ENCODE peak calls at places on chromosomes 11 and 22, in six cellular contexts. One of them, this sample, is unnamed.

GRCh38 chr11:23991140-23991539 is 505.7 kb upstream of the LUZP2 start:
- DNase-seq in CD8-positive, alpha-beta T cell: no peak
- DNase-seq in esophagus muscularis mucosa: no peak
- DNase-seq in WTC11: no peak
- DNase-seq in mesothelial cell of epicardium: no peak
- DNase-seq in AG04450: peak; percentile 73
- DNase-seq in this sample: no peak

GRCh38 chr11:72743321-72744221 is 8.6 kb downstream of the ARAP1 start:
- DNase-seq in CD8-positive, alpha-beta T cell: no peak
- DNase-seq in esophagus muscularis mucosa: no peak
- DNase-seq in WTC11: no peak
- DNase-seq in mesothelial cell of epicardium: no peak
- DNase-seq in AG04450: no peak
- DNase-seq in this sample: no peak

GRCh38 chr11:726278-726915 is 20.4 kb downstream of the EPS8L2 start:
- DNase-seq in CD8-positive, alpha-beta T cell: peak; percentile 57
- DNase-seq in esophagus muscularis mucosa: no peak
- DNase-seq in WTC11: peak; percentile 65
- DNase-seq in mesothelial cell of epicardium: no peak
- DNase-seq in AG04450: no peak
- DNase-seq in this sample: peak; percentile 89

GRCh38 chr11:2093575-2094353 is 45.4 kb downstream of the IGF2 start:
- DNase-seq in CD8-positive, alpha-beta T cell: no peak
- DNase-seq in esophagus muscularis mucosa: no peak
- DNase-seq in WTC11: no peak
- DNase-seq in mesothelial cell of epicardium: no peak
- DNase-seq in AG04450: no peak
- DNase-seq in this sample: no peak

GRCh38 chr11:65503923-65504670 is 5.3 kb downstream of the MALAT1 start:
- DNase-seq in CD8-positive, alpha-beta T cell: no peak
- DNase-seq in esophagus muscularis mucosa: no peak
- DNase-seq in WTC11: no peak
- DNase-seq in mesothelial cell of epicardium: no peak
- DNase-seq in AG04450: no peak
- DNase-seq in this sample: no peak

GRCh38 chr22:35218079-35218478 is 39.2 kb upstream of the HMGXB4 start:
- DNase-seq in CD8-positive, alpha-beta T cell: no peak
- DNase-seq in esophagus muscularis mucosa: no peak
- DNase-seq in WTC11: no peak
- DNase-seq in mesothelial cell of epicardium: no peak
- DNase-seq in AG04450: no peak
- DNase-seq in this sample: no peak

GRCh38 chr11:2085251-2086066 is 53.7 kb downstream of the IGF2 start:
- DNase-seq in CD8-positive, alpha-beta T cell: peak; percentile 3
- DNase-seq in esophagus muscularis mucosa: peak; percentile 66
- DNase-seq in WTC11: no peak
- DNase-seq in mesothelial cell of epicardium: peak; percentile 24
- DNase-seq in AG04450: no peak
- DNase-seq in this sample: no peak

GRCh38 chr11:77801477-77801876 is 19.0 kb downstream of the RSF1 start:
- DNase-seq in CD8-positive, alpha-beta T cell: no peak
- DNase-seq in esophagus muscularis mucosa: no peak
- DNase-seq in WTC11: no peak
- DNase-seq in mesothelial cell of epicardium: no peak
- DNase-seq in AG04450: no peak
- DNase-seq in this sample: no peak

GRCh38 chr11:33383075-33383919 is 126.1 kb downstream of the HIPK3 start:
- DNase-seq in CD8-positive, alpha-beta T cell: no peak
- DNase-seq in esophagus muscularis mucosa: no peak
- DNase-seq in WTC11: no peak
- DNase-seq in mesothelial cell of epicardium: no peak
- DNase-seq in AG04450: no peak
- DNase-seq in this sample: no peak

DNA sequence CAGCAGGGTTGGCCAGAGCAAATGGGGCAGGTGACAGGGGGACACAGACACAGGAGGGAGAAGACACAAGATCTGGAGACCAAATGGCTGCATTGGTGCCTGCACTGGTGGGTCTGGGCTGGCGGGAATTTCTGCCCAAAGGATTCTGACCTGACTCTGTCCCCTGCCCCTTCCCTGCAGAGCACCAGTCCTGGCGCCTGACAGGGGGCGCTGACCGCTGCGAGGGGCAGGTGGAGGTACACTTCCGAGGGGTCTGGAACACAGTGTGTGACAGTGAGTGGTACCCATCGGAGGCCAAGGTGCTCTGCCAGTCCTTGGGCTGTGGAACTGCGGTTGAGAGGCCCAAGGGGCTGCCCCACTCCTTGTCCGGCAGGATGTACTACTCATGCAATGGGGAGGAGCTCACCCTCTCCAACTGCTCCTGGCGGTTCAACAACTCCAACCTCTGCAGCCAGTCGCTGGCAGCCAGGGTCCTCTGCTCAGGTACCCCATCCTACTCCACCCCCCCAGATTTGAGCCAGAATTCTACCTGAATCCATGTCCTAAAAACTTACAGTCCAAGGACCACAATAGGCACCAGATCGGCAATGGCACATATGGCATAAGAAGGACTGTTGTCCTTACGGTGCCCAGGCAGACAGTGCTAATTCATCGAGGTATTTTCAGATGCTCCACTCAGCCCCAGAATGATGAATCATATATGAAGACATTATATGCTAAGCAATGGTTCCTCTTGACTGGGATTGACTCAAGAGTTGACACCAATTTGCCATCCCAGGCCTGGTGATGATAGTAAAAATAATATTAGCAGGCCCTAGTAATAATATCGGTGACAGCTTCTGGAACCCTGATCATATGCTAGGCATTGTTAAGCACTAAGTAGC is 38.2 kb downstream of the CD6 start:
- DNase-seq in CD8-positive, alpha-beta T cell: no peak
- DNase-seq in esophagus muscularis mucosa: no peak
- DNase-seq in WTC11: no peak
- DNase-seq in mesothelial cell of epicardium: no peak
- DNase-seq in AG04450: no peak
- DNase-seq in this sample: no peak
- TF ChIP-seq CTCF in CD8-positive, alpha-beta T cell: no peak
- TF ChIP-seq CTCF in esophagus muscularis mucosa: no peak
- TF ChIP-seq CTCF in WTC11: no peak
- TF ChIP-seq CTCF in mesothelial cell of epicardium: no peak
- TF ChIP-seq CTCF in AG04450: no peak
- TF ChIP-seq CTCF in this sample: no peak

GRCh38 chr11:70531281-70532065 is 133.1 kb downstream of the CTTN start:
- DNase-seq in CD8-positive, alpha-beta T cell: no peak
- DNase-seq in esophagus muscularis mucosa: no peak
- DNase-seq in WTC11: no peak
- DNase-seq in mesothelial cell of epicardium: no peak
- DNase-seq in AG04450: no peak
- DNase-seq in this sample: no peak
- TF ChIP-seq CTCF in CD8-positive, alpha-beta T cell: no peak
- TF ChIP-seq CTCF in esophagus muscularis mucosa: no peak
- TF ChIP-seq CTCF in WTC11: no peak
- TF ChIP-seq CTCF in mesothelial cell of epicardium: no peak
- TF ChIP-seq CTCF in AG04450: no peak
- TF ChIP-seq CTCF in this sample: no peak

DNA sequence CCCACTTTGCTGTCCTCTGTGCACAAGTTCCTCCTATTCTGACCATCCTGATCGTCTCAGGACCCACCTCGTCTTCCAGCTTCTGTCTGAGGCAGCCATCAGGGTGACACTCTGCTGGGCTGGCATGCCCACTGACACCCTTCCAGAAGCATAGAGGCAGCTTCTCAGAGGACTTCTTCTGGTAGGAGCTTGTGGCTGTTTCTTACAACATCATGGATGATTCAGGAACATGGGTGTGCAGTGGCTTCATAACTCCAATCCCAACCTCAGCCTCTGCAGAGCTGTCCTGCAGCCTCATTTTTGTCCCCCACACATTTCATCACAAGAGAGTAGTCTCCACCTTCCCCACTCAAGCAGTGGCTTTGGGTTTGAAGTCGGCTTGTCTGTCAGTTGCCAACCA is 20.9 kb upstream of the CTR9 start:
- DNase-seq in CD8-positive, alpha-beta T cell: no peak
- DNase-seq in esophagus muscularis mucosa: no peak
- DNase-seq in WTC11: no peak
- DNase-seq in mesothelial cell of epicardium: no peak
- DNase-seq in AG04450: no peak
- DNase-seq in this sample: no peak
- TF ChIP-seq CTCF in CD8-positive, alpha-beta T cell: no peak
- TF ChIP-seq CTCF in esophagus muscularis mucosa: no peak
- TF ChIP-seq CTCF in WTC11: no peak
- TF ChIP-seq CTCF in mesothelial cell of epicardium: no peak
- TF ChIP-seq CTCF in AG04450: no peak
- TF ChIP-seq CTCF in this sample: no peak

GRCh38 chr11:93543292-93543977 is at the start of gene SMCO4:
- DNase-seq in CD8-positive, alpha-beta T cell: peak; percentile 55
- DNase-seq in esophagus muscularis mucosa: no peak
- DNase-seq in WTC11: peak; percentile 90
- DNase-seq in mesothelial cell of epicardium: peak; percentile 85
- DNase-seq in AG04450: no peak
- DNase-seq in this sample: peak; percentile 91
- TF ChIP-seq CTCF in CD8-positive, alpha-beta T cell: peak; percentile 44
- TF ChIP-seq CTCF in esophagus muscularis mucosa: peak; percentile 83
- TF ChIP-seq CTCF in WTC11: peak; percentile 27
- TF ChIP-seq CTCF in mesothelial cell of epicardium: peak; percentile 53
- TF ChIP-seq CTCF in AG04450: peak; percentile 68
- TF ChIP-seq CTCF in this sample: peak; percentile 77

GRCh38 chr11:123188508-123189165 is 6.4 kb downstream of the CLMP start:
- DNase-seq in CD8-positive, alpha-beta T cell: no peak
- DNase-seq in esophagus muscularis mucosa: no peak
- DNase-seq in WTC11: no peak
- DNase-seq in mesothelial cell of epicardium: no peak
- DNase-seq in AG04450: peak; percentile 91
- DNase-seq in this sample: no peak
- TF ChIP-seq CTCF in CD8-positive, alpha-beta T cell: no peak
- TF ChIP-seq CTCF in esophagus muscularis mucosa: peak; percentile 34
- TF ChIP-seq CTCF in WTC11: no peak
- TF ChIP-seq CTCF in mesothelial cell of epicardium: no peak
- TF ChIP-seq CTCF in AG04450: peak; percentile 27
- TF ChIP-seq CTCF in this sample: no peak

GRCh38 chr22:21660904-21661303 is 4.9 kb upstream of the PPIL2 start:
- DNase-seq in CD8-positive, alpha-beta T cell: no peak
- DNase-seq in esophagus muscularis mucosa: no peak
- DNase-seq in WTC11: no peak
- DNase-seq in mesothelial cell of epicardium: no peak
- DNase-seq in AG04450: no peak
- DNase-seq in this sample: no peak

GRCh38 chr22:21659864-21660525 is 5.8 kb upstream of the PPIL2 start:
- DNase-seq in CD8-positive, alpha-beta T cell: no peak
- DNase-seq in esophagus muscularis mucosa: no peak
- DNase-seq in WTC11: no peak
- DNase-seq in mesothelial cell of epicardium: no peak
- DNase-seq in AG04450: no peak
- DNase-seq in this sample: no peak

GRCh38 chr22:21657020-21657360 is 8.8 kb upstream of the PPIL2 start:
- DNase-seq in CD8-positive, alpha-beta T cell: no peak
- DNase-seq in esophagus muscularis mucosa: no peak
- DNase-seq in WTC11: no peak
- DNase-seq in mesothelial cell of epicardium: no peak
- DNase-seq in AG04450: no peak
- DNase-seq in this sample: no peak

GRCh38 chr22:21661991-21662390 is 3.8 kb upstream of the PPIL2 start:
- DNase-seq in CD8-positive, alpha-beta T cell: no peak
- DNase-seq in esophagus muscularis mucosa: no peak
- DNase-seq in WTC11: no peak
- DNase-seq in mesothelial cell of epicardium: no peak
- DNase-seq in AG04450: no peak
- DNase-seq in this sample: no peak

DNA sequence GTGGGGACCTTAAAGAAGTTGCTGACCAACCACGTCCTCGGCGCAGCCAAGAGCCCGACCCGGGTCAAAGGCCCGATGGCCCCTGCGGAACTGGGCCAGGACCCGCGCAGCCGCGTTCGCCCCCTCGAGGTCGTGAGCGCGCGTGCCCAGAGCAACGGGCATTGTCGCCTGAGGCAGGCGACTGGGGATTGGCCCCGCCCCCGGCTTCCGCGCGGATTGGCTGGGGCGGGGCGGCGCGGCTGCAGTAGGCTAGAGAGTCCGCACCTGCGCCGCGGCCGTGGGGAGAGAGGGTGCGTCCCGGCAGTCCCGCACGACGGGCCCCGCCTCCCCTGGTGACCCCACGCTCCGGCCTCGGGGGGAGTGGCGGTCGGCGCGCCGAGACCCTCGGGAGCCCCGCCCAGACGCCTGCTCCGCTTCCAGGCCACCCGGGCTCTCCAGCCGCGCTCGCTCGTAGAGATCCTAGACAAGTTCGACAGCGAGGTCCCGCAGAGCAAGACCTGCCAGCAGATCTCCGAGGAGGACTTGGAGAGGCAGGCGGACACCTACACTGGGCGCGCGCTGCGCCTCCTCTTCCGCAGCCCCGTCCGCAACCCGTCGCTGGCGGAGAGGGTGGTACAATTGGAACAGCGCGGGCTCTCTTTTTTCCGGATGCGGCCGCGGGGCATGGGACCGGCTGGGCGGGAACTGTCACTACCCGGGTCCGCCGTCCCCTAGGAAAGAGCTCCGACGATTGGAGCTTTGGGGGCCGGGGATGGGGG is 8.3 kb upstream of the PPIL2 start:
- DNase-seq in CD8-positive, alpha-beta T cell: peak; percentile 75
- DNase-seq in esophagus muscularis mucosa: no peak
- DNase-seq in WTC11: peak; percentile 80
- DNase-seq in mesothelial cell of epicardium: peak; percentile 59
- DNase-seq in AG04450: no peak
- DNase-seq in this sample: peak; percentile 97
- TF ChIP-seq CTCF in CD8-positive, alpha-beta T cell: peak; percentile 44
- TF ChIP-seq CTCF in esophagus muscularis mucosa: peak; percentile 20
- TF ChIP-seq CTCF in WTC11: no peak
- TF ChIP-seq CTCF in mesothelial cell of epicardium: no peak
- TF ChIP-seq CTCF in AG04450: no peak
- TF ChIP-seq CTCF in this sample: no peak

GRCh38 chr11:17719028-17719939 is at the start of gene MYOD1:
- DNase-seq in CD8-positive, alpha-beta T cell: no peak
- DNase-seq in esophagus muscularis mucosa: no peak
- DNase-seq in WTC11: peak; percentile 63
- DNase-seq in mesothelial cell of epicardium: peak; percentile 34
- DNase-seq in AG04450: no peak
- DNase-seq in this sample: no peak
- TF ChIP-seq CTCF in CD8-positive, alpha-beta T cell: no peak
- TF ChIP-seq CTCF in esophagus muscularis mucosa: no peak
- TF ChIP-seq CTCF in WTC11: no peak
- TF ChIP-seq CTCF in mesothelial cell of epicardium: no peak
- TF ChIP-seq CTCF in AG04450: no peak
- TF ChIP-seq CTCF in this sample: no peak

GRCh38 chr22:44000123-44000522 is 24.0 kb upstream of the PARVB start:
- DNase-seq in CD8-positive, alpha-beta T cell: no peak
- DNase-seq in esophagus muscularis mucosa: no peak
- DNase-seq in WTC11: no peak
- DNase-seq in mesothelial cell of epicardium: no peak
- DNase-seq in AG04450: no peak
- DNase-seq in this sample: no peak
- TF ChIP-seq CTCF in CD8-positive, alpha-beta T cell: no peak
- TF ChIP-seq CTCF in esophagus muscularis mucosa: no peak
- TF ChIP-seq CTCF in WTC11: no peak
- TF ChIP-seq CTCF in mesothelial cell of epicardium: no peak
- TF ChIP-seq CTCF in AG04450: no peak
- TF ChIP-seq CTCF in this sample: no peak

This sample was measured in GM20000.